ENCODE peak calls at places on chromosome 18, in seven cellular contexts. M is OCI-LY7, E is HCT116, U is GM18507, W is cardiac muscle cell, K is epithelial cell of proximal tubule, V is RWPE1. L is an unnamed sample.

GRCh38 chr18:79962311-79962710 is 2.1 kb upstream of the HSBP1L1 start:
- DNase-seq in M (no peak), E (peak), U (no peak), W (no peak), K (no peak), V (peak), L (no peak)

GRCh38 chr18:5073026-5073944 is 123.8 kb downstream of the AKAIN1 start:
- DNase-seq in M (peak), E (peak), U (peak), W (peak), K (no peak), V (peak), L (no peak)

GRCh38 chr18:45657357-45658335 is 42.4 kb downstream of the SLC14A2 start:
- DNase-seq in M (no peak), E (no peak), U (no peak), W (no peak), K (no peak), V (no peak), L (no peak)

GRCh38 chr18:23542471-23542870 is 39.2 kb downstream of the RMC1 start:
- DNase-seq in M (no peak), E (no peak), U (no peak), W (no peak), K (no peak), V (no peak), L (no peak)

GRCh38 chr18:46096651-46097300 is 1.3 kb downstream of the ATP5F1A start:
- DNase-seq in M (peak), E (no peak), U (no peak), W (no peak), K (no peak), V (no peak), L (no peak)

GRCh38 chr18:51132256-51132935 is 65.1 kb downstream of the MEX3C start:
- DNase-seq in M (no peak), E (no peak), U (no peak), W (no peak), K (no peak), V (no peak), L (no peak)

GRCh38 chr18:24818069-24818395 is 357.6 kb downstream of the HRH4 start:
- DNase-seq in M (no peak), E (no peak), U (no peak), W (no peak), K (no peak), V (no peak), L (no peak)

GRCh38 chr18:34223893-34224422 is 755 bp downstream of the NOL4 start:
- DNase-seq in M (no peak), E (no peak), U (no peak), W (no peak), K (no peak), V (no peak), L (no peak)

GRCh38 chr18:12086249-12086648 is 7.4 kb upstream of the ANKRD62 start:
- DNase-seq in M (no peak), E (no peak), U (no peak), W (no peak), K (no peak), V (no peak), L (peak)

GRCh38 chr18:9740076-9740475 is 32.0 kb downstream of the RAB31 start:
- DNase-seq in M (no peak), E (no peak), U (no peak), W (no peak), K (no peak), V (no peak), L (no peak)

L was measured in mesenteric fat pad.